ENCODE peak calls at places on chromosomes 3 and 15, in eight cellular contexts. H, W, N, U, E, D, M and B are unnamed samples.

GRCh38 chr15:62083168-62084154 is 16.7 kb downstream of the C2CD4A start:
- DNase-seq in M (no peak), D (no peak), H (no peak), W (no peak), N (no peak), U (no peak), E (no peak), B (no peak)

GRCh38 chr3:171813897-171814460 is 3.7 kb upstream of the PLD1 start:
- DNase-seq in U (no peak), E (no peak), M (no peak), H (peak; percentile 29), N (peak; percentile 83), W (no peak), D (no peak), B (no peak)

GRCh38 chr3:171354706-171355582 is 105.3 kb downstream of the TNIK start:
- DNase-seq in N (no peak), W (no peak), M (no peak), E (peak; percentile 83), U (no peak), D (no peak), H (no peak), B (no peak)

GRCh38 chr3:149541091-149541491 is 66.6 kb downstream of the TM4SF4 start:
- DNase-seq in N (no peak), W (peak; percentile 32), D (no peak), M (no peak), E (no peak), U (no peak), H (no peak), B (no peak)

GRCh38 chr15:80893777-80894176 is 95.8 kb downstream of the MESD start:
- DNase-seq in E (no peak), U (no peak), H (no peak), M (no peak), D (no peak), N (no peak), W (no peak), B (no peak)

GRCh38 chr3:102354818-102355515 is 79.8 kb upstream of the ZPLD1 start:
- DNase-seq in D (no peak), N (no peak), W (no peak), M (no peak), H (no peak), U (no peak), E (peak; percentile 12), B (peak; percentile 51)

GRCh38 chr3:126442099-126442848 is 33.4 kb downstream of the ZXDC start:
- DNase-seq in W (no peak), N (no peak), E (no peak), U (no peak), M (no peak), H (no peak), D (no peak), B (no peak)

GRCh38 chr3:66427951-66428350 is 72.9 kb downstream of the LRIG1 start:
- DNase-seq in E (no peak), N (no peak), W (no peak), H (no peak), U (no peak), D (no peak), M (no peak), B (no peak)

GRCh38 chr3:123385072-123385471 is 63.8 kb downstream of the ADCY5 start:
- DNase-seq in M (no peak), N (no peak), U (no peak), W (no peak), D (no peak), H (no peak), E (no peak), B (no peak)

GRCh38 chr3:11510001-11510760 is 133.5 kb downstream of the VGLL4 start:
- DNase-seq in D (no peak), E (no peak), W (no peak), N (no peak), U (no peak), M (peak; percentile 41), H (no peak), B (no peak)

GRCh38 chr3:45170071-45170470 is 23.9 kb upstream of the CDCP1 start:
- DNase-seq in D (no peak), H (no peak), E (no peak), W (no peak), N (no peak), U (no peak), M (no peak), B (no peak)

GRCh38 chr15:32908135-32908801 is 190.5 kb downstream of the GREM1 start:
- DNase-seq in M (no peak), E (no peak), W (no peak), D (no peak), U (no peak), H (no peak), N (peak; percentile 71), B (no peak)

GRCh38 chr3:112333002-112333385 is at the start of gene CD200:
- DNase-seq in W (no peak), M (peak; percentile 79), U (peak; percentile 88), D (no peak), H (no peak), N (no peak), E (no peak), B (no peak)

GRCh38 chr3:122003112-122003511 is 18.9 kb downstream of the ILDR1 start:
- DNase-seq in N (no peak), H (no peak), M (no peak), W (no peak), D (no peak), E (no peak), U (no peak), B (no peak)

GRCh38 chr3:86985427-86985826 is 5.5 kb downstream of the VGLL3 start:
- DNase-seq in M (no peak), W (no peak), D (no peak), H (no peak), N (no peak), E (no peak), U (no peak), B (no peak)

GRCh38 chr15:68552773-68553172 is 26.0 kb upstream of the CORO2B start:
- DNase-seq in E (no peak), W (no peak), M (no peak), D (no peak), N (no peak), U (no peak), H (no peak), B (no peak)

GRCh38 chr15:60362318-60363023 is 35.3 kb downstream of the ANXA2 start:
- DNase-seq in H (no peak), W (peak; percentile 64), U (no peak), E (no peak), M (no peak), N (no peak), D (peak; percentile 11), B (peak; percentile 88)

DNA sequence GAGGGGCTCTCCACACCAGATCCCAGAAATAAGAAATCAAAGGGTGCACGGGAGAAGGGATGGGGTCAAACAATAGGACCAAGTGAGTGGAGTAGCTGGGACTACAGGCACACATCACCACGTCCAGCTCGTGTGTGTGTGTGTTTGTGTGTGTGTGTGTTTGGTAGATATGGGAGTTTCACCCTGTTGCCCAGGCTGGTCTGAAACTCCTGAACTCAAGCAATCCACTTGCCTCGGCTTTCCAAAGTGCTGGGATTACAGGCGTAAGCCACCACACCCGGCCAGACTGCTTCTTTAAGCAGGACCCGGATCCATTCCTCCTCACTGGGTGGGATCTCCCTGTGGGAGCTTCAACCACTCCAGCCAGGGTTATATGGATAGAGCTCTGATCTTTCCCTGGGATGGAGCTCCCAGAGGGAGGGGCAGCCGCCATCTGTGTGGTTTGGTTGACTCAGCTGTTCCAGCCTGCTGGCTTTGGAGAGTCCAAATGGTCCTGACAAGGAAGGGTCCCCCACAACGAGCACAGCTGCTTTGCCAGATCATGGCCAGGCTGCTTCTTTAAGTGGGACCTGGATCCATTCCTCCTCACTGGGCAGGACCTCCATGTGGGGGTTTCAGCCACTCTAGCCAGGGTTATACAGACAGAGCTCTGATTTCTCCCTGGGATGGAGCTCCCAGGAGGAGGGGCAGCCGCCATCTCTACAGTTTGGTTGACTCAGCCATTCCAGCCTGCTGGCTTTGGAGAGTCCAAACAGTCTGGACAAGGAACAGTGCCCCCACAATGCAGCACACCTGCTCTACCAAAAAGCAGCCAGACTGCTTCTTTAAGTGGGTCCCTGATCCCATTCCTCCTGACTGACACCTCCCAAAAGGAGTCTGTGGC is 9.1 kb upstream of the AVEN start:
- DNase-seq in N (no peak), E (no peak), H (no peak), U (no peak), W (no peak), M (no peak), D (no peak), B (no peak)
- TF ChIP-seq REST in N (no peak), E (no peak), H (no peak), U (no peak), W (no peak), M (no peak), D (no peak), B (no peak)

GRCh38 chr3:134367412-134367811 is 6.8 kb downstream of the AMOTL2 start:
- DNase-seq in D (no peak), E (no peak), M (no peak), N (no peak), U (no peak), W (no peak), H (no peak), B (no peak)

GRCh38 chr3:134366221-134366927 is 7.9 kb downstream of the AMOTL2 start:
- DNase-seq in E (no peak), D (no peak), M (no peak), H (no peak), U (no peak), N (no peak), W (no peak), B (no peak)

GRCh38 chr3:134365766-134366065 is 8.5 kb downstream of the AMOTL2 start:
- DNase-seq in D (no peak), E (no peak), W (no peak), U (no peak), N (no peak), H (no peak), M (no peak), B (no peak)

GRCh38 chr3:134367869-134368750 is 6.1 kb downstream of the AMOTL2 start:
- DNase-seq in N (no peak), M (no peak), D (no peak), H (no peak), W (no peak), E (no peak), U (no peak), B (no peak)

GRCh38 chr3:134366928-134367352 is 7.3 kb downstream of the AMOTL2 start:
- DNase-seq in D (peak; percentile 32), W (no peak), N (no peak), U (no peak), E (no peak), H (no peak), M (no peak), B (no peak)
- H3K4me1 ChIP-seq in D (peaks cover 53% of the 10 kb centered on the region), W (peaks cover 97% of the 10 kb centered on the region), N (no peaks in the 10 kb centered on the region), U (peaks cover 36% of the 10 kb centered on the region), E (peaks cover 48% of the 10 kb centered on the region), H (peaks cover 7% of the 10 kb centered on the region), M (peaks cover 95% of the 10 kb centered on the region), B (peaks cover 99% of the 10 kb centered on the region)

GRCh38 chr3:165195628-165196576 is at the start of gene SLITRK3:
- DNase-seq in N (no peak), M (peak; percentile 38), U (peak; percentile 60), H (no peak), D (no peak), E (no peak), W (no peak), B (no peak)
- H3K4me3 ChIP-seq in N (no peak within 1 kb of the TSS), M (peak within 1 kb of the TSS; percentile 39), U (peak within 1 kb of the TSS; percentile 81), H (no peak within 1 kb of the TSS), D (no peak within 1 kb of the TSS), E (no peak within 1 kb of the TSS), W (peak within 1 kb of the TSS; percentile 48), B (peak within 1 kb of the TSS; percentile 33)

DNA sequence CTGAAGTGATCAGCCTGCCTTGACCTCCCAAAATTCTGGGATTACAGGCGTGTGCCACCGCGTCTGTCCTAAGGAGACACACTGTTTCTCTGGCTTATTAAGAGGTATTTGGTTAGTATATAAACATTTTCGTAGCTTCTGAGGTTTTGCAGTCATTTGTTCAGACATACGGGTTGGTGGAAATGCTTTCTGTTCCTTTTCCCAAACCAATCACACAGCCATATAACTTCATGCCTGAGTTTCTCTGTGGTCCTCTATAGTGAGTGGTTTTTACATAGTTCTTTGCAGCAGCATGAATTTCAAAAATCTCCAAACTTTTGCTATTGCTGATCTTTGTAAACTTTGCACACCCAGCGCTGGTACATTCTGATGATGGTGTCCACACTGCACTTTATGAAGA is 100.5 kb downstream of the AKAP13 start:
- DNase-seq in D (no peak), E (no peak), N (no peak), H (no peak), M (no peak), W (no peak), U (no peak), B (no peak)
- TF ChIP-seq REST in D (no peak), E (no peak), N (no peak), H (no peak), M (no peak), W (no peak), U (no peak), B (no peak)